ENCODE peak calls at places on chromosomes 12 and 14, in four cellular contexts. A is lower lobe of right lung, Q is brain microvascular endothelial cell, P is fibroblast of lung. U is an unnamed sample. For H3K27me3, the result is how much of the 10 kb centered on the place peaks cover.

GRCh38 chr12:69501154-69501895 is 31.1 kb downstream of the FRS2 start:
- DNase-seq in A (no peak), Q (no peak), P (peak), U (no peak)

GRCh38 chr12:242496-242895 is 20.1 kb downstream of the SLC6A13 start:
- DNase-seq in A (no peak), Q (no peak), P (no peak), U (no peak)

GRCh38 chr12:1651946-1652345 is 22.9 kb downstream of the WNT5B start:
- DNase-seq in A (no peak), Q (no peak), P (no peak), U (no peak)

GRCh38 chr14:97446087-97446486 is 648.9 kb downstream of the VRK1 start:
- DNase-seq in A (no peak), Q (no peak), P (no peak), U (no peak)

GRCh38 chr12:1173806-1174617 is 183.0 kb downstream of the ERC1 start:
- DNase-seq in A (no peak), Q (no peak), P (no peak), U (no peak)

GRCh38 chr12:24937553-24938244 is 11.2 kb downstream of the BCAT1 start:
- DNase-seq in A (no peak), Q (peak), P (peak), U (no peak)

GRCh38 chr14:105156414-105157375 is 11.9 kb downstream of the JAG2 start:
- DNase-seq in A (no peak), Q (no peak), P (no peak), U (no peak)

GRCh38 chr14:23068792-23069412 is 11.6 kb upstream of the CDH24 start:
- DNase-seq in A (no peak), Q (peak), P (peak), U (peak)

GRCh38 chr14:100729982-100730381 is 3.3 kb downstream of the DLK1 start:
- DNase-seq in A (no peak), Q (no peak), P (no peak), U (no peak)

GRCh38 chr12:127125607-127126259 is 1141.2 kb upstream of the TMEM132C start:
- DNase-seq in A (no peak), Q (peak), P (peak), U (no peak)

GRCh38 chr12:111450676-111451075 is 45.0 kb downstream of the SH2B3 start:
- DNase-seq in A (no peak), Q (no peak), P (no peak), U (peak)

GRCh38 chr12:12562016-12562483 is 613 bp downstream of the DUSP16 start:
- DNase-seq in A (peak), Q (no peak), P (peak), U (no peak)

GRCh38 chr14:24774167-24774915 is 140.4 kb upstream of the GZMB start:
- DNase-seq in A (no peak), Q (no peak), P (no peak), U (no peak)

GRCh38 chr14:33781267-33781666 is 169.6 kb downstream of the EGLN3 start:
- DNase-seq in A (no peak), Q (no peak), P (peak), U (no peak)

GRCh38 chr12:92141585-92142244 is 3.9 kb downstream of the BTG1 start:
- DNase-seq in A (no peak), Q (no peak), P (no peak), U (no peak)

GRCh38 chr14:99803106-99803437 is 9.9 kb downstream of the EML1 start:
- DNase-seq in A (no peak), Q (no peak), P (no peak), U (no peak)

GRCh38 chr12:84698576-84699333 is 213.8 kb downstream of the SLC6A15 start:
- DNase-seq in A (no peak), Q (no peak), P (no peak), U (no peak)

GRCh38 chr12:29428630-29429029 is 47.7 kb upstream of the ERGIC2 start:
- DNase-seq in A (no peak), Q (peak), P (peak), U (no peak)

GRCh38 chr12:26338574-26339572 is 143.5 kb downstream of the SSPN start:
- DNase-seq in A (no peak), Q (peak), P (peak), U (no peak)

GRCh38 chr12:111596985-111597730 is 2.0 kb downstream of the ATXN2 start:
- DNase-seq in A (peak), Q (peak), P (peak), U (peak)

GRCh38 chr12:49673446-49674317 is 33.5 kb downstream of the FMNL3 start:
- DNase-seq in A (peak), Q (peak), P (peak), U (peak)

GRCh38 chr12:81377771-81378170 is 299.9 kb downstream of the ACSS3 start:
- DNase-seq in A (no peak), Q (no peak), P (no peak), U (no peak)

GRCh38 chr12:47088021-47088944 is 8.5 kb upstream of the AMIGO2 start:
- DNase-seq in A (no peak), Q (peak), P (peak), U (no peak)

GRCh38 chr14:50085570-50086315 is 30.6 kb downstream of the VCPKMT start:
- DNase-seq in A (no peak), Q (peak), P (peak), U (no peak)

GRCh38 chr12:96134200-96134599 is 60.0 kb upstream of the ELK3 start:
- DNase-seq in A (no peak), Q (no peak), P (no peak), U (no peak)

GRCh38 chr12:83092101-83092500 is 405.4 kb downstream of the TMTC2 start:
- DNase-seq in A (no peak), Q (no peak), P (no peak), U (no peak)

GRCh38 chr12:110338754-110339153 is 57.7 kb downstream of the ATP2A2 start:
- DNase-seq in A (no peak), Q (no peak), P (no peak), U (no peak)

GRCh38 chr12:77995436-77996167 is 164.9 kb downstream of the NAV3 start:
- DNase-seq in A (no peak), Q (peak), P (peak), U (no peak)

GRCh38 chr12:39365364-39366001 is 77.4 kb downstream of the KIF21A start:
- DNase-seq in A (no peak), Q (no peak), P (no peak), U (no peak)

GRCh38 chr12:47025798-47026197 is 53.6 kb upstream of the PCED1B start:
- DNase-seq in A (no peak), Q (no peak), P (no peak), U (no peak)

GRCh38 chr14:59529189-59529588 is 44.9 kb downstream of the JKAMP start:
- DNase-seq in A (no peak), Q (no peak), P (no peak), U (no peak)

GRCh38 chr12:34394211-34395055 is 372.1 kb downstream of the ALG10 start:
- DNase-seq in A (peak), Q (no peak), P (no peak), U (peak)

GRCh38 chr14:74591899-74592298 is 20.1 kb downstream of the LTBP2 start:
- DNase-seq in A (no peak), Q (no peak), P (peak), U (no peak)
- H3K4me3 ChIP-seq in A (no peak), Q (no peak), P (no peak), U (no peak)

GRCh38 chr12:66235626-66236281 is 46.7 kb downstream of the IRAK3 start:
- DNase-seq in A (no peak), Q (peak), P (no peak), U (no peak)
- TF ChIP-seq CTCF in A (no peak), Q (peak), P (peak), U (no peak)

GRCh38 chr14:60665178-60665555 is 15.9 kb upstream of the SIX1 start:
- DNase-seq in A (no peak), Q (no peak), P (no peak), U (no peak)
- H3K27me3 ChIP-seq in A (under half), Q (under half), P (under half), U (under half)

GRCh38 chr12:52053570-52054209 is 2.4 kb downstream of the NR4A1 start:
- DNase-seq in A (no peak), Q (no peak), P (no peak), U (no peak)

GRCh38 chr12:52054231-52054837 is 3.1 kb downstream of the NR4A1 start:
- DNase-seq in A (no peak), Q (no peak), P (no peak), U (no peak)

GRCh38 chr12:52050116-52050770 is 999 bp upstream of the NR4A1 start:
- DNase-seq in A (no peak), Q (no peak), P (no peak), U (peak)

GRCh38 chr12:52050771-52051541 is at the start of gene NR4A1:
- DNase-seq in A (peak), Q (peak), P (peak), U (peak)

DNA sequence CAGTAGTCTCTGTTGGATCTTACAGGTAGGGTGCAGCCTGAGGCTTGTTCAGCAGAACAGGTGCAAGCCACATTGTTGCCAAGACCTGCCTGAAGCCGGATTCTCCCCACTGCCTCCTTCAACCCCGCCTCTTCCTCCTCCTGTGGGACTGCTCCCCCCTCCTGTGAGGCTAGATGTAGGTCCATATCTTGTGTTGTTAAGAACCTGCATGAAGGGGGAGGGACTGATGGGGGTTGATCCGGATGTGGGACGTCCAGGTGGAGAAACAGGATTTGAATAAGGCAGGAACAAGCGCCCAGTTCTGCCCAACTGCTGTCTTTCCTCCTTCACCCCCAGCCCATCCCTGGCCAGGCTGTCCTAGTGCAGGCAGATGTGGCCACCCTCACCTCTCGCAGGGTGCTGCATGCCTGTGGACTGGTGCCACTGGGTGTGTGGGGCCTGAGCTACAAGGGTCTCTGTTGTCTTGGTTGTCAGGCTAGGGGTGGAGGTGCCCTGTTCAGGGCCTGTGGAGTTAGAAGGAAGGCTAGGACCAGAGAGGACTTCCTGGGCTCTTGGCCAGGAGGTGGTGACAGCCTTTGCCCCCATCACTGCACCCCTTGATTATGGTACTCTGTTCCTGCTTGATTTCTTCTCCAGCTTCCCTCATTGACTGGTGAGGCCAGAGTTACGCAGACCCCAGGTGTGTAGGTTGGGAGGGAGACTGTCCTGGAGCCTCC is 1.4 kb downstream of the NR4A1 start:
- DNase-seq in A (no peak), Q (no peak), P (no peak), U (peak)
- H3K4me3 ChIP-seq in A (peak), Q (peak), P (peak), U (no peak)

GRCh38 chr14:45198551-45198950 is 54.5 kb downstream of the MIS18BP1 start:
- DNase-seq in A (no peak), Q (peak), P (peak), U (no peak)

GRCh38 chr14:45204241-45204640 is 48.8 kb downstream of the MIS18BP1 start:
- DNase-seq in A (no peak), Q (no peak), P (no peak), U (no peak)

GRCh38 chr14:45199246-45199645 is 53.8 kb downstream of the MIS18BP1 start:
- DNase-seq in A (no peak), Q (peak), P (peak), U (no peak)

GRCh38 chr14:45201908-45202307 is 51.1 kb downstream of the MIS18BP1 start:
- DNase-seq in A (no peak), Q (peak), P (peak), U (no peak)
- TF ChIP-seq CTCF in A (peak), Q (peak), P (peak), U (no peak)

U was measured in pancreas.